ENCODE peak calls at places on chromosome 20, in ten cellular contexts. One of them, this sample, is unnamed.

GRCh38 chr20:2750343-2751251 is 49.8 kb downstream of the CPXM1 start:
- DNase-seq in transverse colon: peak; percentile 52
- DNase-seq in glutamatergic neuron: no peak
- DNase-seq in hepatocyte: peak; percentile 71
- DNase-seq in fibroblast of lung: peak; percentile 6
- DNase-seq in H9: peak; percentile 71
- DNase-seq in GM20000: peak; percentile 43
- DNase-seq in OCI-LY7: no peak
- DNase-seq in lung: peak; percentile 58
- DNase-seq in chondrocyte: no peak
- DNase-seq in this sample: no peak

GRCh38 chr20:20160513-20160912 is 108.2 kb downstream of the CFAP61 start:
- DNase-seq in transverse colon: no peak
- DNase-seq in glutamatergic neuron: no peak
- DNase-seq in hepatocyte: no peak
- DNase-seq in fibroblast of lung: no peak
- DNase-seq in H9: no peak
- DNase-seq in GM20000: no peak
- DNase-seq in OCI-LY7: no peak
- DNase-seq in lung: no peak
- DNase-seq in chondrocyte: no peak
- DNase-seq in this sample: no peak

GRCh38 chr20:49096212-49096730 is 50.2 kb downstream of the CSE1L start:
- DNase-seq in transverse colon: no peak
- DNase-seq in glutamatergic neuron: no peak
- DNase-seq in hepatocyte: no peak
- DNase-seq in fibroblast of lung: no peak
- DNase-seq in H9: no peak
- DNase-seq in GM20000: no peak
- DNase-seq in OCI-LY7: no peak
- DNase-seq in lung: no peak
- DNase-seq in chondrocyte: no peak
- DNase-seq in this sample: no peak

GRCh38 chr20:32966881-32967781 is 37.1 kb downstream of the SUN5 start:
- DNase-seq in transverse colon: peak; percentile 27
- DNase-seq in glutamatergic neuron: no peak
- DNase-seq in hepatocyte: no peak
- DNase-seq in fibroblast of lung: no peak
- DNase-seq in H9: peak; percentile 21
- DNase-seq in GM20000: no peak
- DNase-seq in OCI-LY7: no peak
- DNase-seq in lung: peak; percentile 22
- DNase-seq in chondrocyte: peak; percentile 78
- DNase-seq in this sample: no peak

GRCh38 chr20:3812975-3813599 is 7.3 kb upstream of the AP5S1 start:
- DNase-seq in transverse colon: no peak
- DNase-seq in glutamatergic neuron: no peak
- DNase-seq in hepatocyte: no peak
- DNase-seq in fibroblast of lung: no peak
- DNase-seq in H9: no peak
- DNase-seq in GM20000: no peak
- DNase-seq in OCI-LY7: no peak
- DNase-seq in lung: no peak
- DNase-seq in chondrocyte: no peak
- DNase-seq in this sample: no peak

GRCh38 chr20:52193133-52193532 is 1.6 kb upstream of the ZFP64 start:
- DNase-seq in transverse colon: no peak
- DNase-seq in glutamatergic neuron: no peak
- DNase-seq in hepatocyte: no peak
- DNase-seq in fibroblast of lung: no peak
- DNase-seq in H9: no peak
- DNase-seq in GM20000: no peak
- DNase-seq in OCI-LY7: no peak
- DNase-seq in lung: no peak
- DNase-seq in chondrocyte: no peak
- DNase-seq in this sample: no peak

GRCh38 chr20:32777177-32777956 is 15.2 kb downstream of the DNMT3B start:
- DNase-seq in transverse colon: no peak
- DNase-seq in glutamatergic neuron: no peak
- DNase-seq in hepatocyte: no peak
- DNase-seq in fibroblast of lung: peak; percentile 35
- DNase-seq in H9: no peak
- DNase-seq in GM20000: no peak
- DNase-seq in OCI-LY7: no peak
- DNase-seq in lung: no peak
- DNase-seq in chondrocyte: no peak
- DNase-seq in this sample: no peak

GRCh38 chr20:57330998-57331397 is 1.4 kb downstream of the SPO11 start:
- DNase-seq in transverse colon: no peak
- DNase-seq in glutamatergic neuron: no peak
- DNase-seq in hepatocyte: no peak
- DNase-seq in fibroblast of lung: no peak
- DNase-seq in H9: no peak
- DNase-seq in GM20000: no peak
- DNase-seq in OCI-LY7: no peak
- DNase-seq in lung: no peak
- DNase-seq in chondrocyte: no peak
- DNase-seq in this sample: no peak

GRCh38 chr20:62949887-62950286 is 2.6 kb upstream of the SLC17A9 start:
- DNase-seq in transverse colon: no peak
- DNase-seq in glutamatergic neuron: no peak
- DNase-seq in hepatocyte: no peak
- DNase-seq in fibroblast of lung: no peak
- DNase-seq in H9: no peak
- DNase-seq in GM20000: no peak
- DNase-seq in OCI-LY7: no peak
- DNase-seq in lung: no peak
- DNase-seq in chondrocyte: no peak
- DNase-seq in this sample: no peak
- TF ChIP-seq CTCF in transverse colon: no peak
- TF ChIP-seq CTCF in glutamatergic neuron: no peak
- TF ChIP-seq CTCF in hepatocyte: no peak
- TF ChIP-seq CTCF in fibroblast of lung: no peak
- TF ChIP-seq CTCF in H9: no peak
- TF ChIP-seq CTCF in GM20000: no peak
- TF ChIP-seq CTCF in OCI-LY7: no peak
- TF ChIP-seq CTCF in lung: no peak
- TF ChIP-seq CTCF in chondrocyte: no peak
- TF ChIP-seq CTCF in this sample: no peak

GRCh38 chr20:64225166-64225595 is 30.4 kb upstream of the PCMTD2 start:
- DNase-seq in transverse colon: no peak
- DNase-seq in glutamatergic neuron: no peak
- DNase-seq in hepatocyte: no peak
- DNase-seq in fibroblast of lung: no peak
- DNase-seq in H9: no peak
- DNase-seq in GM20000: no peak
- DNase-seq in OCI-LY7: no peak
- DNase-seq in lung: no peak
- DNase-seq in chondrocyte: no peak
- DNase-seq in this sample: no peak

GRCh38 chr20:64223526-64224067 is 32.0 kb upstream of the PCMTD2 start:
- DNase-seq in transverse colon: no peak
- DNase-seq in glutamatergic neuron: peak; percentile 88
- DNase-seq in hepatocyte: peak; percentile 82
- DNase-seq in fibroblast of lung: peak; percentile 44
- DNase-seq in H9: peak; percentile 90
- DNase-seq in GM20000: no peak
- DNase-seq in OCI-LY7: peak; percentile 49
- DNase-seq in lung: no peak
- DNase-seq in chondrocyte: no peak
- DNase-seq in this sample: peak; percentile 79

GRCh38 chr20:64222851-64223525 is 32.6 kb upstream of the PCMTD2 start:
- DNase-seq in transverse colon: no peak
- DNase-seq in glutamatergic neuron: no peak
- DNase-seq in hepatocyte: no peak
- DNase-seq in fibroblast of lung: peak; percentile 10
- DNase-seq in H9: no peak
- DNase-seq in GM20000: no peak
- DNase-seq in OCI-LY7: no peak
- DNase-seq in lung: peak; percentile 49
- DNase-seq in chondrocyte: no peak
- DNase-seq in this sample: no peak

GRCh38 chr20:64225828-64226598 is 29.5 kb upstream of the PCMTD2 start:
- DNase-seq in transverse colon: no peak
- DNase-seq in glutamatergic neuron: no peak
- DNase-seq in hepatocyte: no peak
- DNase-seq in fibroblast of lung: no peak
- DNase-seq in H9: no peak
- DNase-seq in GM20000: no peak
- DNase-seq in OCI-LY7: no peak
- DNase-seq in lung: no peak
- DNase-seq in chondrocyte: peak; percentile 63
- DNase-seq in this sample: no peak

DNA sequence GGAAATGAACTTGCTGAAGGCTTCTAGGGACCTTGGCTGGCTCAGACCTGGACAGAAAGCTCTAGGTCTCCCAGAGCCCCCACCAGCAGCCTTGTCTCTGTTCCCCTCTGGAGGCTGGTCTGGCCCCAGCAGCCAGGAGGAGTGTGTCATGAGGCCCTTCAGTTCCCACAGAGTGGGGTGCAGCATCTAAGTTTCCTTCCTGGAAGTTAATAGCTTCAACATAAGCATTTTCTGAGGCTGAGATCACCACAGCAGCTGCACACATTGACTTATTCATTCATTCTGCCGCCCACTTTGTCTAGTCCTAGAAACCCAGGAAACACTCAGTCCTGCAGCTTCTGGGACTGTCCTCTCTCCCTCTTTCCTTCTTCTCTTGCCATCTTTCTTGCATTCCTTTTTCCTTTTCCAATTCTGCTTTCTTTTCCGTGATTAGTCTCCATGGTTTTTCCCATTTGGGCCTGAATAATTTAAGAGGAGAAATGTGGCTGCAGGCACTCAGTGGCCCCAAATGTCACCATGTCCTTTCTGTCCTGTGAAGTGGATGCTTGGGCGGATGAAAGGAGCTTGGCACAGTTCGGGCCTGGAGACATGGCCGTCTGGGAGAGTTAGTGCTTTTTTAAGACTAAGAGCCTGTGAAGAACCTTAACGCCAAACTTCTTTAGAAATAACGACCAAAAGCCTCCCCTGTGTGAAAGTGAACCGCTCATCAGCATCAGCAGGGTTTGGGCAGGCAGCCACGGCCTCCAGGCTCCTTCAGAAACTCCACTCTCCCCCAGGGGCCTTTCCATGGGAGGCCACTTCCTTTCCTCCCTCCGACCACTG is 31.0 kb upstream of the PCMTD2 start:
- DNase-seq in transverse colon: no peak
- DNase-seq in glutamatergic neuron: no peak
- DNase-seq in hepatocyte: peak; percentile 85
- DNase-seq in fibroblast of lung: peak; percentile 98
- DNase-seq in H9: no peak
- DNase-seq in GM20000: no peak
- DNase-seq in OCI-LY7: no peak
- DNase-seq in lung: no peak
- DNase-seq in chondrocyte: no peak
- DNase-seq in this sample: no peak
- TF ChIP-seq CTCF in transverse colon: no peak
- TF ChIP-seq CTCF in glutamatergic neuron: no peak
- TF ChIP-seq CTCF in hepatocyte: no peak
- TF ChIP-seq CTCF in fibroblast of lung: peak; percentile 3
- TF ChIP-seq CTCF in H9: no peak
- TF ChIP-seq CTCF in GM20000: no peak
- TF ChIP-seq CTCF in OCI-LY7: no peak
- TF ChIP-seq CTCF in lung: no peak
- TF ChIP-seq CTCF in chondrocyte: no peak
- TF ChIP-seq CTCF in this sample: no peak

GRCh38 chr20:910840-911770 is 5.0 kb downstream of the ANGPT4 start:
- DNase-seq in transverse colon: no peak
- DNase-seq in glutamatergic neuron: no peak
- DNase-seq in hepatocyte: no peak
- DNase-seq in fibroblast of lung: peak; percentile 19
- DNase-seq in H9: no peak
- DNase-seq in GM20000: no peak
- DNase-seq in OCI-LY7: no peak
- DNase-seq in lung: no peak
- DNase-seq in chondrocyte: no peak
- DNase-seq in this sample: no peak

GRCh38 chr20:910132-910839 is 5.8 kb downstream of the ANGPT4 start:
- DNase-seq in transverse colon: no peak
- DNase-seq in glutamatergic neuron: no peak
- DNase-seq in hepatocyte: no peak
- DNase-seq in fibroblast of lung: no peak
- DNase-seq in H9: no peak
- DNase-seq in GM20000: no peak
- DNase-seq in OCI-LY7: no peak
- DNase-seq in lung: no peak
- DNase-seq in chondrocyte: no peak
- DNase-seq in this sample: no peak

GRCh38 chr20:909641-910040 is 6.5 kb downstream of the ANGPT4 start:
- DNase-seq in transverse colon: no peak
- DNase-seq in glutamatergic neuron: no peak
- DNase-seq in hepatocyte: no peak
- DNase-seq in fibroblast of lung: no peak
- DNase-seq in H9: no peak
- DNase-seq in GM20000: no peak
- DNase-seq in OCI-LY7: no peak
- DNase-seq in lung: no peak
- DNase-seq in chondrocyte: no peak
- DNase-seq in this sample: no peak

GRCh38 chr20:913306-913849 is 2.8 kb downstream of the ANGPT4 start:
- DNase-seq in transverse colon: no peak
- DNase-seq in glutamatergic neuron: no peak
- DNase-seq in hepatocyte: no peak
- DNase-seq in fibroblast of lung: no peak
- DNase-seq in H9: no peak
- DNase-seq in GM20000: no peak
- DNase-seq in OCI-LY7: no peak
- DNase-seq in lung: no peak
- DNase-seq in chondrocyte: no peak
- DNase-seq in this sample: no peak

GRCh38 chr20:911882-912600 is 4.1 kb downstream of the ANGPT4 start:
- DNase-seq in transverse colon: no peak
- DNase-seq in glutamatergic neuron: no peak
- DNase-seq in hepatocyte: no peak
- DNase-seq in fibroblast of lung: no peak
- DNase-seq in H9: peak; percentile 56
- DNase-seq in GM20000: no peak
- DNase-seq in OCI-LY7: peak; percentile 22
- DNase-seq in lung: no peak
- DNase-seq in chondrocyte: no peak
- DNase-seq in this sample: no peak
- TF ChIP-seq CTCF in transverse colon: no peak
- TF ChIP-seq CTCF in glutamatergic neuron: no peak
- TF ChIP-seq CTCF in hepatocyte: no peak
- TF ChIP-seq CTCF in fibroblast of lung: no peak
- TF ChIP-seq CTCF in H9: peak; percentile 60
- TF ChIP-seq CTCF in GM20000: peak; percentile 34
- TF ChIP-seq CTCF in OCI-LY7: peak; percentile 66
- TF ChIP-seq CTCF in lung: no peak
- TF ChIP-seq CTCF in chondrocyte: no peak
- TF ChIP-seq CTCF in this sample: peak; percentile 28

GRCh38 chr20:19120569-19120968 is 91.9 kb upstream of the SLC24A3 start:
- DNase-seq in transverse colon: no peak
- DNase-seq in glutamatergic neuron: no peak
- DNase-seq in hepatocyte: no peak
- DNase-seq in fibroblast of lung: no peak
- DNase-seq in H9: no peak
- DNase-seq in GM20000: no peak
- DNase-seq in OCI-LY7: no peak
- DNase-seq in lung: no peak
- DNase-seq in chondrocyte: no peak
- DNase-seq in this sample: no peak

GRCh38 chr20:19121463-19121862 is 91.0 kb upstream of the SLC24A3 start:
- DNase-seq in transverse colon: peak; percentile 45
- DNase-seq in glutamatergic neuron: no peak
- DNase-seq in hepatocyte: no peak
- DNase-seq in fibroblast of lung: no peak
- DNase-seq in H9: no peak
- DNase-seq in GM20000: no peak
- DNase-seq in OCI-LY7: no peak
- DNase-seq in lung: no peak
- DNase-seq in chondrocyte: no peak
- DNase-seq in this sample: no peak

GRCh38 chr20:19121916-19122315 is 90.5 kb upstream of the SLC24A3 start:
- DNase-seq in transverse colon: no peak
- DNase-seq in glutamatergic neuron: no peak
- DNase-seq in hepatocyte: no peak
- DNase-seq in fibroblast of lung: no peak
- DNase-seq in H9: no peak
- DNase-seq in GM20000: no peak
- DNase-seq in OCI-LY7: no peak
- DNase-seq in lung: no peak
- DNase-seq in chondrocyte: no peak
- DNase-seq in this sample: no peak

GRCh38 chr20:19120011-19120410 is 92.4 kb upstream of the SLC24A3 start:
- DNase-seq in transverse colon: no peak
- DNase-seq in glutamatergic neuron: no peak
- DNase-seq in hepatocyte: no peak
- DNase-seq in fibroblast of lung: no peak
- DNase-seq in H9: no peak
- DNase-seq in GM20000: no peak
- DNase-seq in OCI-LY7: no peak
- DNase-seq in lung: no peak
- DNase-seq in chondrocyte: no peak
- DNase-seq in this sample: no peak

DNA sequence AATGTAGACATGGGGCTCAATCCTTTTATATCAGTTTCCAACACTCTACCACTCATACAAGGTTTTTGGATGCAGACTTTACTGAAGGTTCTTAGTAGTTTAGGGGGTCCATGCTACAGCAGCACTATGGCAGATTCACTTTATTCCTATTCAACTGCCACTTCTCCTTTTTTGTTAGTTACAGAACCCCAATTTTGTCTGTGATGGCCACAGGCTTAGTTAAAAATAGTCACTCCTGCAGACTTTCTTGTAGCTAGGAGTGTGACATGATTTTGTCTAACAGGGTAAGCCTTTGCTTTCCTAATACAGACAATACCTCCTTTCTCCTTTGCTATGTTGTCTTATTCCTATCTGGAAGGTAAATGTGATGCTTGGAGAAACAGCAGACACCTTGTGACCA is 90.0 kb upstream of the SLC24A3 start:
- DNase-seq in transverse colon: no peak
- DNase-seq in glutamatergic neuron: no peak
- DNase-seq in hepatocyte: no peak
- DNase-seq in fibroblast of lung: no peak
- DNase-seq in H9: no peak
- DNase-seq in GM20000: no peak
- DNase-seq in OCI-LY7: no peak
- DNase-seq in lung: no peak
- DNase-seq in chondrocyte: no peak
- DNase-seq in this sample: no peak
- TF ChIP-seq CTCF in transverse colon: no peak
- TF ChIP-seq CTCF in glutamatergic neuron: no peak
- TF ChIP-seq CTCF in hepatocyte: no peak
- TF ChIP-seq CTCF in fibroblast of lung: no peak
- TF ChIP-seq CTCF in H9: no peak
- TF ChIP-seq CTCF in GM20000: no peak
- TF ChIP-seq CTCF in OCI-LY7: no peak
- TF ChIP-seq CTCF in lung: no peak
- TF ChIP-seq CTCF in chondrocyte: no peak
- TF ChIP-seq CTCF in this sample: no peak

This sample was measured in WERI-Rb-1.